ENCODE peak calls at places on chromosomes 4 and X, in four cellular contexts. Q is effector memory CD4-positive, alpha-beta T cell; O is mucosa of descending colon; J is colonic mucosa. G is an unnamed sample. For H3K4me1, the result is how much of the 10 kb centered on the place peaks cover.

GRCh38 chr4:125323547-125324100 is 8.9 kb downstream of the FAT4 start:
- DNase-seq in Q (no peak), O (no peak), J (no peak), G (no peak)

GRCh38 chr4:71553605-71554004 is 214.8 kb downstream of the SLC4A4 start:
- DNase-seq in Q (no peak), O (no peak), J (no peak), G (no peak)

GRCh38 chrX:18354369-18355329 is at the start of gene SCML2:
- DNase-seq in Q (no peak), O (peak), J (peak), G (peak)

GRCh38 chrX:129116651-129117050 is 406.6 kb downstream of the SMARCA1 start:
- DNase-seq in Q (no peak), O (no peak), J (no peak), G (no peak)

GRCh38 chr4:146029147-146029546 is 90.5 kb upstream of the ZNF827 start:
- DNase-seq in Q (no peak), O (no peak), J (no peak), G (no peak)

GRCh38 chr4:21656832-21657231 is 291.7 kb downstream of the KCNIP4 start:
- DNase-seq in Q (no peak), O (no peak), J (no peak), G (no peak)

GRCh38 chr4:113434247-113434587 is 327.3 kb downstream of the CAMK2D start:
- DNase-seq in Q (no peak), O (no peak), J (no peak), G (no peak)

GRCh38 chrX:3161686-3162085 is 120.4 kb downstream of the ARSF start:
- DNase-seq in Q (no peak), O (no peak), J (no peak), G (no peak)

GRCh38 chrX:11435568-11435967 is 142.4 kb downstream of the AMELX start:
- DNase-seq in Q (no peak), O (no peak), J (no peak), G (no peak)

GRCh38 chrX:21528076-21528475 is 130.1 kb downstream of the KLHL34 start:
- DNase-seq in Q (no peak), O (no peak), J (no peak), G (no peak)

GRCh38 chrX:13223868-13224555 is 95.8 kb downstream of the ATXN3L start:
- DNase-seq in Q (no peak), O (no peak), J (peak), G (no peak)

GRCh38 chr4:153486281-153487151 is 20.4 kb downstream of the TMEM131L start:
- DNase-seq in Q (no peak), O (no peak), J (no peak), G (peak)

GRCh38 chr4:3346146-3346545 is 53.3 kb downstream of the RGS12 start:
- DNase-seq in Q (peak), O (no peak), J (peak), G (no peak)

GRCh38 chr4:42513748-42514490 is 116.6 kb downstream of the SHISA3 start:
- DNase-seq in Q (no peak), O (no peak), J (no peak), G (no peak)

GRCh38 chr4:124426279-124426678 is 286.3 kb downstream of the ANKRD50 start:
- DNase-seq in Q (no peak), O (no peak), J (no peak), G (no peak)

GRCh38 chr4:45437381-45437780 is 686.5 kb downstream of the GABRG1 start:
- DNase-seq in Q (no peak), O (no peak), J (no peak), G (no peak)

GRCh38 chr4:83862471-83862870 is 326.6 kb downstream of the GPAT3 start:
- DNase-seq in Q (no peak), O (no peak), J (no peak), G (peak)

GRCh38 chr4:173519130-173520101 is 10.6 kb downstream of the HAND2 start:
- DNase-seq in Q (no peak), O (peak), J (no peak), G (no peak)

GRCh38 chr4:139749313-139749712 is 83.7 kb downstream of the MGST2 start:
- DNase-seq in Q (no peak), O (no peak), J (no peak), G (no peak)

GRCh38 chrX:4690516-4690915 is 977.1 kb upstream of the PRKX start:
- DNase-seq in Q (no peak), O (no peak), J (no peak), G (no peak)

GRCh38 chrX:76815754-76816153 is 388.2 kb downstream of the MAGEE1 start:
- DNase-seq in Q (no peak), O (no peak), J (no peak), G (no peak)

GRCh38 chr4:177367336-177367735 is 57.7 kb downstream of the NEIL3 start:
- DNase-seq in Q (no peak), O (no peak), J (no peak), G (no peak)

GRCh38 chr4:1010522-1011021 is 854 bp upstream of the FGFRL1 start:
- DNase-seq in Q (peak), O (peak), J (peak), G (peak)

GRCh38 chr4:94244087-94244828 is 36.6 kb downstream of the SMARCAD1 start:
- DNase-seq in Q (no peak), O (no peak), J (no peak), G (no peak)

GRCh38 chr4:67717586-67717985 is 16.6 kb upstream of the UBA6 start:
- DNase-seq in Q (no peak), O (no peak), J (no peak), G (no peak)

GRCh38 chrX:31228415-31228832 is 156.6 kb upstream of the FTHL17 start:
- DNase-seq in Q (no peak), O (no peak), J (no peak), G (no peak)

GRCh38 chrX:48083212-48083611 is 11.8 kb upstream of the ZNF630 start:
- DNase-seq in Q (no peak), O (no peak), J (peak), G (peak)

DNA sequence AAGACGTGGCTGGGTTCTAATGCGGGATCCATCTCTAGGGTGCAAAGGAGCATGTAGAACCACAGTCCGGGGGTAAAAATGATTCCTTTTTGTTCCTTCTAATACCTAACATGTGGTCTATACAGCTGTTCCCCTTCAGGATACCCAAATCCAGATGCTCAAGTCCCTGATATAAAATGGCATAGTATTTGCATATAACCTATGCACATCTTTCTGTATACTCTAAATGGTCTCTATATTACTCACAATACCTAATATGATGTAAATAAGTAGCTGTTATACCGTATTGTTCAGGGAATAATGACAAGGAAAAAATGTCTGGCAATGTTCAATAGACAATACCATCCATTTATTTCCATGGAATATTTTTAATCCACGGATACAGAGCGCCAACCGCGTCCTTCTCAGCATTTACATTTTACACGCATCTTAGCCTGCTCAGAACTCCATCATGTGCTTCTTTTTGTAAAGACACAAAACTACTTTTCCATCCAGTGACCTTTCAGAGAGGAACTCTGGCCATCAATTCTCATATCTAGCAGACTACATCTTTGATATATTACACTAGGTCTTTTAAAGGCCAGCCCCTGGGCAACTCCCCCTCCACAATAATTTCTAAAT is 31.9 kb downstream of the ACSL1 start:
- DNase-seq in Q (no peak), O (no peak), J (no peak), G (no peak)
- H3K4me3 ChIP-seq in Q (no peak), O (no peak), J (no peak), G (no peak)

DNA sequence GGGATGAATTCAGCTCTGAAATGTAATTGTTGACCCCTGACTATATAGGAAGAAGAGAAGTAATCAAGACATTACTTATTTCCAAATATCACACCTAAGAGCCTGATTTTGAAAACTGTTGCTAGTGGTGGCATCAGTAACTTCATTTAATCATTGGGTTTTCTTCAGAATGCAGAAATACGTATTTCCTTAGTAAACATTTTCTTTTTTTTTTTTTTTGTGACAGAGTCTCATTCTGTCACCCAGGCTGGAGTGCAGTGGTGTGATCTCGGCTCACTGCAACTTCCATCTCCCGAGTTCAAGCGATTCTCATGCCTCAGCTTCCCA is 187.4 kb upstream of the LEF1 start:
- DNase-seq in Q (no peak), O (no peak), J (no peak), G (no peak)
- H3K4me1 ChIP-seq in Q (under half), O (under half), J (under half), G (under half)

GRCh38 chr4:52081216-52081615 is 30.1 kb downstream of the SPATA18 start:
- DNase-seq in Q (no peak), O (no peak), J (no peak), G (no peak)

GRCh38 chr4:52071786-52072552 is 20.9 kb downstream of the SPATA18 start:
- DNase-seq in Q (no peak), O (no peak), J (no peak), G (no peak)

GRCh38 chr4:52076731-52077130 is 25.6 kb downstream of the SPATA18 start:
- DNase-seq in Q (no peak), O (no peak), J (no peak), G (no peak)
- H3K4me3 ChIP-seq in Q (no peak), O (no peak), J (no peak), G (no peak)

GRCh38 chr4:8225290-8225625 is 26.2 kb downstream of the SH3TC1 start:
- DNase-seq in Q (no peak), O (no peak), J (no peak), G (no peak)

GRCh38 chr4:8225704-8226443 is 26.8 kb downstream of the SH3TC1 start:
- DNase-seq in Q (no peak), O (peak), J (no peak), G (no peak)

GRCh38 chr4:8227771-8228318 is 28.8 kb downstream of the SH3TC1 start:
- DNase-seq in Q (no peak), O (no peak), J (no peak), G (no peak)

GRCh38 chr4:8228319-8229250 is 29.5 kb downstream of the SH3TC1 start:
- DNase-seq in Q (peak), O (peak), J (peak), G (no peak)

DNA sequence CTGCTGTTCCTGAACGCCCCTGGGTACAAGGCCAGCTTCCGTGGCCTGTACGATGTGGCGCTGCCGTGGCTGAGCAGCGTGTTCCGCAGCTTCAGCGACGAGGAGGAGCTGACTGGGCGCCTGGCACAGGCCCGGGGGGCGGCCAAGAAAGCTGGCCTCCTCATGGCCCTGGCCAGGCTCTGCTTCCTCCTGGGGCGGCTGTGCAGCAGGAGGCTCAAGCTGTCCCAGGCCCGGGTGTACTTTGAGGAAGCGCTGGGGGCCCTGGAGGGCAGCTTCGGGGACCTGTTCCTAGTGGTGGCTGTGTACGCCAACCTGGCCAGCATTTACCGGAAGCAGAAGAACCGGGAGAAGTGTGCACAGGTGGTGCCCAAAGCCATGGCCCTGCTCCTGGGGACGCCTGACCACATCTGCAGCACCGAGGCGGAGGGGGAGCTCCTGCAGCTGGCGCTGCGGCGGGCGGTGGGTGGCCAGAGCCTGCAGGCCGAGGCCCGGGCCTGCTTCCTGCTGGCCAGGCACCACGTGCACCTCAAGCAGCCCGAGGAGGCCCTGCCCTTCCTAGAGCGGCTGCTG is 28.2 kb downstream of the SH3TC1 start:
- DNase-seq in Q (no peak), O (peak), J (no peak), G (no peak)
- H3K4me1 ChIP-seq in Q (under half), O (under half), J (under half), G (under half)

G was measured in Caco-2.